ENCODE peak calls at places on chromosome 1, in eight cellular contexts. L is NCI-H345; U is effector memory CD8-positive, alpha-beta T cell; Y is GM20000; B is iris pigment epithelial cell; G is RCC 7860; J is sigmoid colon; I is HTR-8/SVneo. K is an unnamed sample.

GRCh38 chr1:92951141-92951582 is 10.1 kb downstream of the DIPK1A start:
- DNase-seq in L (no peak), G (no peak), I (no peak), B (peak), J (no peak), Y (no peak), U (no peak), K (peak)

GRCh38 chr1:111412839-111413238 is 14.7 kb downstream of the OVGP1 start:
- DNase-seq in I (no peak), B (no peak), Y (no peak), G (no peak), L (no peak), U (no peak), J (no peak), K (no peak)

GRCh38 chr1:31431351-31431750 is 18.3 kb downstream of the SERINC2 start:
- DNase-seq in B (no peak), I (no peak), U (no peak), Y (no peak), L (no peak), G (no peak), J (peak), K (no peak)

GRCh38 chr1:212700892-212701819 is 1.5 kb upstream of the BATF3 start:
- DNase-seq in I (no peak), B (peak), J (peak), L (no peak), Y (peak), U (peak), G (no peak), K (no peak)

GRCh38 chr1:21786640-21787039 is 3.7 kb upstream of the USP48 start:
- DNase-seq in L (no peak), G (no peak), Y (no peak), I (no peak), B (no peak), J (no peak), U (no peak), K (no peak)

GRCh38 chr1:223319913-223320600 is 43.9 kb downstream of the SUSD4 start:
- DNase-seq in I (no peak), J (no peak), L (peak), Y (no peak), U (no peak), B (no peak), G (no peak), K (no peak)

GRCh38 chr1:214107322-214108096 is 119.7 kb downstream of the PROX1 start:
- DNase-seq in B (no peak), U (no peak), J (no peak), Y (no peak), G (no peak), I (no peak), L (no peak), K (no peak)

GRCh38 chr1:214514032-214514818 is 37.2 kb downstream of the PTPN14 start:
- DNase-seq in Y (no peak), B (peak), J (no peak), L (peak), U (no peak), G (no peak), I (no peak), K (no peak)

GRCh38 chr1:30998171-30998570 is 67.3 kb downstream of the PUM1 start:
- DNase-seq in U (no peak), L (no peak), Y (no peak), I (no peak), G (no peak), B (no peak), J (no peak), K (no peak)

GRCh38 chr1:203424861-203425667 is 50.5 kb upstream of the PRELP start:
- DNase-seq in G (no peak), U (no peak), L (peak), I (no peak), J (no peak), Y (no peak), B (no peak), K (no peak)

K was measured in germinal center.